ENCODE peak calls at places on chromosomes 16 and 17, in six cellular contexts. J is Peyer's patch, N is ovary, K is adrenal gland, X is lower leg skin, F is A549. S is an unnamed sample.

GRCh38 chr16:75085556-75085955 is 31.0 kb downstream of the LDHD start:
- DNase-seq in N (no peak), X (no peak), F (no peak), J (no peak), K (no peak), S (no peak)

GRCh38 chr16:21302454-21302853 is 24.4 kb upstream of the CRYM start:
- DNase-seq in J (no peak), K (no peak), N (no peak), X (no peak), F (no peak), S (no peak)

GRCh38 chr17:2030779-2031163 is 818 bp downstream of the DPH1 start:
- DNase-seq in N (no peak), X (no peak), F (no peak), J (no peak), K (peak), S (no peak)

GRCh38 chr17:50977487-50978159 is 111.5 kb upstream of the TOB1 start:
- DNase-seq in F (no peak), N (no peak), K (no peak), X (no peak), J (no peak), S (no peak)

GRCh38 chr16:75044800-75045361 is 46.1 kb downstream of the ZNRF1 start:
- DNase-seq in N (peak), F (no peak), J (no peak), X (peak), K (peak), S (peak)

GRCh38 chr17:43755389-43755875 is 3.2 kb downstream of the SOST start:
- DNase-seq in N (no peak), J (no peak), X (peak), K (no peak), F (no peak), S (peak)

GRCh38 chr17:12048843-12049473 is 28.3 kb downstream of the MAP2K4 start:
- DNase-seq in N (no peak), J (no peak), K (no peak), X (no peak), F (no peak), S (no peak)

GRCh38 chr17:233473-233941 is 52.1 kb upstream of the DOC2B start:
- DNase-seq in F (no peak), K (peak), X (peak), J (peak), N (peak), S (peak)

GRCh38 chr17:57285681-57286080 is 29.4 kb downstream of the MSI2 start:
- DNase-seq in K (no peak), F (no peak), N (no peak), X (no peak), J (no peak), S (no peak)

GRCh38 chr16:77300232-77300631 is 101.0 kb downstream of the SYCE1L start:
- DNase-seq in N (no peak), K (no peak), F (no peak), X (no peak), J (no peak), S (no peak)

GRCh38 chr17:50432125-50432762 is 6.2 kb downstream of the ACSF2 start:
- DNase-seq in J (no peak), K (no peak), X (no peak), N (no peak), F (no peak), S (no peak)

GRCh38 chr17:38789185-38789584 is 10.2 kb downstream of the PIP4K2B start:
- DNase-seq in X (no peak), J (no peak), N (no peak), K (no peak), F (no peak), S (no peak)

GRCh38 chr17:39209317-39210092 is 9.4 kb downstream of the RPL19 start:
- DNase-seq in J (peak), N (peak), K (peak), F (no peak), X (peak), S (peak)

GRCh38 chr16:87914812-87915211 is 21.5 kb downstream of the CA5A start:
- DNase-seq in K (no peak), F (no peak), N (no peak), X (no peak), J (no peak), S (no peak)

GRCh38 chr17:67779098-67779672 is 46.1 kb upstream of the BPTF start:
- DNase-seq in N (peak), J (no peak), X (no peak), K (peak), F (peak), S (peak)

GRCh38 chr17:72594248-72594647 is 473.4 kb downstream of the SOX9 start:
- DNase-seq in K (no peak), J (no peak), F (no peak), N (no peak), X (no peak), S (no peak)

GRCh38 chr16:14486520-14487303 is 143.3 kb downstream of the PARN start:
- DNase-seq in J (peak), N (peak), K (peak), X (peak), F (peak), S (peak)

GRCh38 chr16:21989141-21989540 is 11.8 kb downstream of the PDZD9 start:
- DNase-seq in X (no peak), K (no peak), N (no peak), F (no peak), J (no peak), S (no peak)

GRCh38 chr17:56707312-56708219 is 114.1 kb downstream of the NOG start:
- DNase-seq in K (no peak), J (no peak), X (no peak), F (no peak), N (no peak), S (no peak)

GRCh38 chr17:15264542-15264941 is 584 bp downstream of the PMP22 start:
- DNase-seq in K (no peak), N (no peak), J (peak), F (no peak), X (no peak), S (no peak)
- H3K4me3 ChIP-seq in K (no peak), N (peak), J (peak), F (no peak), X (peak), S (peak)

GRCh38 chr16:8865145-8865882 is 3.5 kb downstream of the CARHSP1 start:
- DNase-seq in N (no peak), F (no peak), J (no peak), K (no peak), X (no peak), S (no peak)

GRCh38 chr16:8867483-8868271 is 1.1 kb downstream of the CARHSP1 start:
- DNase-seq in K (no peak), N (peak), J (peak), X (peak), F (no peak), S (peak)

GRCh38 chr16:8866884-8867482 is 1.8 kb downstream of the CARHSP1 start:
- DNase-seq in J (no peak), N (peak), K (no peak), F (no peak), X (no peak), S (no peak)

GRCh38 chr16:8864480-8864879 is 4.3 kb downstream of the CARHSP1 start:
- DNase-seq in K (no peak), N (no peak), J (no peak), X (no peak), F (no peak), S (no peak)

GRCh38 chr16:8866118-8866883 is 2.5 kb downstream of the CARHSP1 start:
- DNase-seq in J (no peak), N (peak), F (no peak), K (peak), X (peak), S (peak)
- TF ChIP-seq POLR2A in J (peak), N (peak), F (no peak), K (no peak), X (no peak), S (no peak)

DNA sequence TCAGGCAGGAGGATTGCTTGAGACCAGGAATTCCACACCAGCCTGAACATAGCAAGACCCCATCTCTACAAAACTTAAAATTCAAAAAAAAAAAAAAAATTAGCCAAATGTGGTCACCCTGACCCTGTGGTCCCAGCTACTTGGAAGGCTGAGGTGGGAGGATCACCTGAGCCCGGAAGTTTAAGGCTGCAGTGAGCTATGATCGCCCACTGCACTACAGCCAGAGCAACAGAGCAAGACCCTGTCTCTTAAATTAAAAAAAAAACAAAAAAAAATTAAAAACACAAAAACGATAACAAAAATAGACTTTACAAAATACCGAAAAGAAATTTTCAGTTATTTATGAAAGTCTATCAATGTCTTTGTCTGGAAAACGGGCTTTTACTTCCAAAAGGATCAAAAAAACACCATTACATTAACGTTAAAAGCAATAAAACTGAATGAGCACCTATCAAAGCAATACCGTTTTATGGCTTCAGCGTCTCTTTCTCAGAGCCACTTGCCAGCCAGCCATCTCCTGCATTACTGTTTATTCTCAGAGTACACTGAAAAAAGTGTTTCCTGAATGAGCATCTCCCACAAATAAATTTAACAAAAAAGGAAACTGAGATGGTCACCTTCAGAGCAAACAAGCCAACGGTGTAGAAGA is 6.1 kb downstream of the USP7 start:
- DNase-seq in F (no peak), K (no peak), X (no peak), N (no peak), J (no peak), S (peak)
- H3K4me3 ChIP-seq in F (no peak), K (no peak), X (no peak), N (no peak), J (peak), S (no peak)

GRCh38 chr17:33647976-33648375 is 354.9 kb upstream of the ASIC2 start:
- DNase-seq in X (peak), K (no peak), F (peak), N (no peak), J (no peak), S (no peak)

GRCh38 chr17:33653389-33653788 is 360.3 kb upstream of the ASIC2 start:
- DNase-seq in F (no peak), X (no peak), J (no peak), K (no peak), N (no peak), S (no peak)

GRCh38 chr17:33657181-33657580 is 364.1 kb upstream of the ASIC2 start:
- DNase-seq in N (no peak), F (no peak), K (no peak), J (no peak), X (no peak), S (no peak)

GRCh38 chr17:33651631-33652030 is 358.5 kb upstream of the ASIC2 start:
- DNase-seq in J (no peak), F (peak), X (peak), N (no peak), K (no peak), S (no peak)
- TF ChIP-seq POLR2A in J (no peak), F (no peak), X (no peak), N (no peak), K (no peak), S (no peak)

GRCh38 chr17:5184284-5184683 is 7.4 kb downstream of the ZNF594 start:
- DNase-seq in J (no peak), X (no peak), K (no peak), F (no peak), N (no peak), S (no peak)

GRCh38 chr17:5179003-5179402 is 12.7 kb downstream of the ZNF594 start:
- DNase-seq in J (no peak), X (no peak), F (no peak), N (no peak), K (no peak), S (no peak)

GRCh38 chr17:5181509-5182305 is 10.0 kb downstream of the ZNF594 start:
- DNase-seq in K (no peak), X (no peak), F (no peak), J (no peak), N (no peak), S (no peak)

GRCh38 chr17:5182597-5183409 is 8.9 kb downstream of the ZNF594 start:
- DNase-seq in X (no peak), J (no peak), F (no peak), N (no peak), K (no peak), S (no peak)

DNA sequence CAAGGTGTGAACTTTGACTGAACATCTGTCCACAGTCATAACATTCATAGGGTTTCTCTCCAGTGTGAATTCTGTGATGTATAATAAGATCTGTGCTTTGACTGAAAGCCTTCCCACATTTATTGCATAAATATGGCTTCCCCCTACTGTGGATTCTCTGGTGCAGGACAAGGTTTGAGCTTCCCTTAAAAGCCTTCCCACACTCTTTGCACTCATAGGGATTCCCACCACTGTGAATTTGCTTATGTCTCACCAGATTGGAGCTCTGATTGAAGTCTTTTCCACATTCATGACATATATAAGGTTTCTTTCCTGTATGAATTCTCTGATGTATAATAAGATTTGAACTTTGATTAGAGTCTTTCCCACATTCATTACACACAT is 8.3 kb downstream of the ZNF594 start:
- DNase-seq in K (no peak), J (no peak), X (no peak), F (no peak), N (no peak), S (no peak)
- H3K4me3 ChIP-seq in K (no peak), J (no peak), X (no peak), F (no peak), N (no peak), S (no peak)

GRCh38 chr17:19752216-19753048 is 4.3 kb upstream of the ALDH3A1 start:
- DNase-seq in J (no peak), F (no peak), X (no peak), N (peak), K (no peak), S (peak)

GRCh38 chr17:19755821-19756510 is 7.9 kb upstream of the ALDH3A1 start:
- DNase-seq in K (no peak), X (no peak), F (no peak), N (no peak), J (peak), S (no peak)

GRCh38 chr17:19755392-19755791 is 7.3 kb upstream of the ALDH3A1 start:
- DNase-seq in K (no peak), N (no peak), F (no peak), J (peak), X (no peak), S (no peak)

GRCh38 chr17:19753049-19753444 is 4.9 kb upstream of the ALDH3A1 start:
- DNase-seq in K (peak), F (peak), X (peak), N (peak), J (peak), S (peak)

DNA sequence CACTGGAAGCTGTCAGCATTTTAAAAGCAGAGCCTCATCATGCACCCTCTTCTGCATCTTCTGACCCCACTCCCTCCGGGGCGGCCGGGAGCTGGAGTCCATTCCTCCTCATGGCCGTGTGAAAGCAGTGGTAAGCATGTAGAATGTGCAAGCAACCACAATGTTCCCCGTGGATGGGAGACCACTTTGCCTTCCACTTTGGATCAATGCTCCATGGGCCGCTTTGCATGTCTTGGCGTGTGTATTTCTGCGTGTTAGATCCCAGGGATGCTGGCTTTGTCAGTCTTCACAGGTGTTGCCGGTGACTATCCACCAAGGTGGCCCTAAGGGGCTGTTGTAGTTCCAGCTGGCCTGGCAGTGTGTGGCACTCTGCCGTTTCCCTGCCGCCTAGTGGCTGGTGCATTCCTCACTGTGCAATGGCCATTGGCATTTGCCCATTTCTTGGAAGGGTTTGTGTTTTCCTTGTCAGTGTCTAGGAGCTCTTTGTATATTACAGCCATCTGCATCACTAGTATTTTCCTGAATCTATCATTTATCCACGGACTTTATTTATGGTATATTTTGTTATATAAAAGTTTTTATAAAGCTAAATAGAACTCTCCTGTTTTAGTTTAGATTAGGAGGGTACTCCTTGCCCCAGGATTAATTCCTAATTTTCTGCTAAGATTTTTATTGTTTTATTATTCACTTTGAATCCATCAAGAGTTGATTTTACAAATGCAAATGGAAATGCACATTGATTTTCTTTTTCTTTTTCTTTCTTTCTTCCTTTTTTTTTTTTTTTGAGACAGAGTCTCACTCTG is 5.8 kb upstream of the ALDH3A1 start:
- DNase-seq in X (no peak), J (peak), N (peak), K (peak), F (peak), S (peak)
- TF ChIP-seq POLR2A in X (no peak), J (no peak), N (no peak), K (no peak), F (peak), S (no peak)

GRCh38 chr17:74546586-74546985 is 671 bp upstream of the CD300C start:
- DNase-seq in J (no peak), X (no peak), K (no peak), N (no peak), F (no peak), S (no peak)

GRCh38 chr17:74543891-74544760 is 1.8 kb downstream of the CD300C start:
- DNase-seq in F (no peak), J (no peak), X (no peak), N (no peak), K (no peak), S (no peak)

GRCh38 chr17:74543406-74543805 is 2.5 kb downstream of the CD300C start:
- DNase-seq in K (no peak), J (no peak), F (no peak), N (no peak), X (no peak), S (peak)

GRCh38 chr17:74545456-74546230 is at the start of gene CD300C:
- DNase-seq in X (no peak), K (peak), N (no peak), F (no peak), J (peak), S (no peak)

GRCh38 chr17:74544991-74545441 is 899 bp downstream of the CD300C start:
- DNase-seq in X (no peak), N (no peak), J (no peak), F (no peak), K (no peak), S (no peak)
- H3K4me3 ChIP-seq in X (no peak), N (no peak), J (no peak), F (no peak), K (no peak), S (no peak)